ENCODE peak calls at places on chromosomes 13 and 19, in five cellular contexts. S, W, R, U and O are unnamed samples. For H3K79me1, the result is how much of the 10 kb centered on the place peaks cover.

GRCh38 chr19:3790941-3791340 is 4.8 kb upstream of the MATK start:
- DNase-seq in R (no peak), S (no peak), U (no peak), W (no peak), O (no peak)

GRCh38 chr13:112769615-112770014 is 79.8 kb downstream of the ATP11A start:
- DNase-seq in W (no peak), S (no peak), R (no peak), U (no peak), O (peak)

GRCh38 chr13:92952161-92952560 is 274.4 kb upstream of the GPC6 start:
- DNase-seq in W (no peak), U (no peak), R (peak), S (no peak), O (no peak)

GRCh38 chr19:27843861-27844260 is 1369.1 kb downstream of the UQCRFS1 start:
- DNase-seq in S (no peak), U (no peak), R (no peak), W (no peak), O (no peak)

GRCh38 chr13:40534456-40534855 is 132.0 kb downstream of the FOXO1 start:
- DNase-seq in R (no peak), W (no peak), S (no peak), U (no peak), O (no peak)

GRCh38 chr19:4097501-4097900 is 26.4 kb downstream of the MAP2K2 start:
- DNase-seq in U (no peak), S (no peak), R (no peak), W (no peak), O (no peak)

GRCh38 chr19:30165228-30165813 is 206.9 kb upstream of the ZNF536 start:
- DNase-seq in W (no peak), U (no peak), R (no peak), S (no peak), O (no peak)

GRCh38 chr13:51146667-51147066 is 35.6 kb upstream of the C13orf42 start:
- DNase-seq in W (peak), S (no peak), U (no peak), R (no peak), O (no peak)

GRCh38 chr19:46718157-46718933 is 1.4 kb upstream of the PRKD2 start:
- DNase-seq in W (peak), R (no peak), S (no peak), U (no peak), O (peak)

GRCh38 chr13:50323440-50324070 is 308.3 kb downstream of the KCNRG start:
- DNase-seq in W (no peak), R (peak), S (no peak), U (peak), O (no peak)

GRCh38 chr13:37192986-37193385 is 87.5 kb upstream of the CSNK1A1L start:
- DNase-seq in R (peak), S (no peak), U (no peak), W (no peak), O (no peak)

GRCh38 chr13:106513025-106513424 is 22.4 kb downstream of the EFNB2 start:
- DNase-seq in R (peak), S (no peak), W (no peak), U (peak), O (no peak)

GRCh38 chr13:29958476-29958875 is 108.1 kb upstream of the UBL3 start:
- DNase-seq in W (no peak), R (no peak), U (no peak), S (no peak), O (no peak)

GRCh38 chr19:30001794-30002193 is 59.8 kb downstream of the URI1 start:
- DNase-seq in U (peak), S (no peak), W (no peak), R (peak), O (no peak)

GRCh38 chr19:31154021-31154420 is 195.2 kb downstream of the TSHZ3 start:
- DNase-seq in R (peak), S (no peak), U (no peak), W (no peak), O (no peak)

GRCh38 chr13:96822900-96823299 is 171.4 kb downstream of the OXGR1 start:
- DNase-seq in R (no peak), U (peak), S (no peak), W (peak), O (peak)

GRCh38 chr13:69935043-69935442 is 172.6 kb upstream of the ATXN8OS start:
- DNase-seq in W (peak), S (no peak), U (peak), R (no peak), O (no peak)

GRCh38 chr19:5718579-5719273 is 1.2 kb downstream of the LONP1 start:
- DNase-seq in S (no peak), U (peak), R (peak), W (peak), O (no peak)

GRCh38 chr13:48126944-48127814 is 32.3 kb upstream of the MED4 start:
- DNase-seq in W (peak), S (peak), R (peak), U (peak), O (peak)

GRCh38 chr13:75480691-75481175 is 1.2 kb downstream of the TBC1D4 start:
- DNase-seq in U (peak), S (peak), W (peak), R (peak), O (peak)

GRCh38 chr19:45782820-45783785 is 813 bp upstream of the DMPK start:
- DNase-seq in R (peak), S (no peak), U (peak), W (no peak), O (peak)

GRCh38 chr13:45350152-45350551 is 9.2 kb upstream of the TPT1 start:
- DNase-seq in W (no peak), S (no peak), U (no peak), R (no peak), O (no peak)

GRCh38 chr19:41533691-41534090 is 42.3 kb upstream of the CEACAM21 start:
- DNase-seq in R (no peak), S (no peak), U (no peak), W (no peak), O (no peak)

GRCh38 chr19:10636304-10636972 is 11.1 kb downstream of the SLC44A2 start:
- DNase-seq in S (no peak), U (no peak), R (no peak), W (no peak), O (peak)

GRCh38 chr19:17195106-17195505 is 20.1 kb upstream of the USE1 start:
- DNase-seq in U (no peak), R (no peak), S (no peak), W (no peak), O (no peak)

GRCh38 chr19:10333758-10334339 is 520 bp upstream of the RAVER1 start:
- DNase-seq in S (no peak), U (no peak), W (no peak), R (no peak), O (no peak)

GRCh38 chr13:50130686-50131051 is 115.4 kb downstream of the KCNRG start:
- DNase-seq in R (peak), W (no peak), S (peak), U (no peak), O (peak)

GRCh38 chr19:13004273-13004672 is 9.0 kb downstream of the NFIX start:
- DNase-seq in R (no peak), U (no peak), S (no peak), W (no peak), O (no peak)

GRCh38 chr13:76300688-76301087 is 585.5 kb downstream of the KCTD12 start:
- DNase-seq in W (no peak), U (no peak), S (no peak), R (no peak), O (no peak)

GRCh38 chr13:110914293-110915056 is 394 bp downstream of the ANKRD10 start:
- DNase-seq in W (peak), U (peak), S (peak), R (peak), O (peak)
- H3K4ac ChIP-seq in W (peak), U (peak), S (peak), R (peak), O (peak)

GRCh38 chr13:109630281-109630680 is 156.1 kb downstream of the IRS2 start:
- DNase-seq in R (peak), U (no peak), S (no peak), W (no peak), O (no peak)

GRCh38 chr13:109631069-109631468 is 155.3 kb downstream of the IRS2 start:
- DNase-seq in W (no peak), S (no peak), U (no peak), R (no peak), O (no peak)

GRCh38 chr13:109628251-109628699 is 158.1 kb downstream of the IRS2 start:
- DNase-seq in W (no peak), R (peak), S (no peak), U (peak), O (no peak)

GRCh38 chr13:109627649-109628048 is 158.7 kb downstream of the IRS2 start:
- DNase-seq in R (no peak), W (no peak), U (no peak), S (no peak), O (no peak)

DNA sequence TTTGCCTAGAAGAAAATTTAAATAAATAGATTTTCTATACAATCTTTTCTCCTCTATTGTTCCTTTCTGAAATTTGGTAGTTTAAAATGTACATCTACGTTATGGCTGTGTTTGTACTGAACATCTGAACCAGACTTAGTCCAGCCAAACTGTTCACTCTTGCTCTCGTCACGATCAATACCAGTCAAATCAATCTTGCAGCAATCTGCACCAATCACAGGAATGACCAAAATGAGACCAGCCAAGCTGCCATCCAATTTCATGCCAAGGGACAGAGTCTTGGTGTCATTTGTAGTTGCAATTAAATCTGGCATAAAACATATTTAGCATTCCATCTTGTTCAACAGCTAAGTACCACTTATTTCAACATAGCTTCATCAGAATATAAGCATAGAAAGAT is 156.6 kb downstream of the IRS2 start:
- DNase-seq in S (no peak), R (no peak), U (no peak), W (no peak), O (no peak)
- H3K79me1 ChIP-seq in S (under half), R (under half), U (under half), W (under half), O (under half)

DNA sequence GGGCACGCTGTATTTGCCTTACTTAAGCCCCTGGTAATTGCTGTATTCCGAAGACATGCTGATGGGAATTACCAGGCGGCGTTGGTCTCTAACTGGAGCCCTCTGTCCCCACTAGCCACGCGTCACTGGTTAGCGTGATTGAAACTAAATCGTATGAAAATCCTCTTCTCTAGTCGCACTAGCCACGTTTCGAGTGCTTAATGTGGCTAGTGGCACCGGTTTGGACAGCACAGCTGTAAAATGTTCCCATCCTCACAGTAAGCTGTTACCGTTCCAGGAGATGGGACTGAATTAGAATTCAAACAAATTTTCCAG is 679 bp downstream of the BRCA2 start:
- DNase-seq in R (no peak), U (no peak), W (no peak), S (no peak), O (no peak)
- H2BK120ac ChIP-seq in R (peak), U (no peak), W (no peak), S (no peak), O (no peak)

GRCh38 chr13:28429685-28430290 is 65.1 kb downstream of the FLT1 start:
- DNase-seq in U (peak), S (no peak), W (peak), R (peak), O (peak)
- H3K4ac ChIP-seq in U (no peak), S (no peak), W (no peak), R (no peak), O (no peak)

GRCh38 chr19:38663957-38664502 is 16.6 kb downstream of the ACTN4 start:
- DNase-seq in U (no peak), S (no peak), W (no peak), R (no peak), O (no peak)

GRCh38 chr19:38663156-38663651 is 15.8 kb downstream of the ACTN4 start:
- DNase-seq in R (no peak), W (no peak), S (no peak), U (no peak), O (no peak)

GRCh38 chr19:38665950-38666661 is 18.7 kb downstream of the ACTN4 start:
- DNase-seq in U (peak), W (peak), R (peak), S (peak), O (peak)

GRCh38 chr19:38665219-38665931 is 17.9 kb downstream of the ACTN4 start:
- DNase-seq in R (no peak), W (no peak), U (no peak), S (no peak), O (no peak)

DNA sequence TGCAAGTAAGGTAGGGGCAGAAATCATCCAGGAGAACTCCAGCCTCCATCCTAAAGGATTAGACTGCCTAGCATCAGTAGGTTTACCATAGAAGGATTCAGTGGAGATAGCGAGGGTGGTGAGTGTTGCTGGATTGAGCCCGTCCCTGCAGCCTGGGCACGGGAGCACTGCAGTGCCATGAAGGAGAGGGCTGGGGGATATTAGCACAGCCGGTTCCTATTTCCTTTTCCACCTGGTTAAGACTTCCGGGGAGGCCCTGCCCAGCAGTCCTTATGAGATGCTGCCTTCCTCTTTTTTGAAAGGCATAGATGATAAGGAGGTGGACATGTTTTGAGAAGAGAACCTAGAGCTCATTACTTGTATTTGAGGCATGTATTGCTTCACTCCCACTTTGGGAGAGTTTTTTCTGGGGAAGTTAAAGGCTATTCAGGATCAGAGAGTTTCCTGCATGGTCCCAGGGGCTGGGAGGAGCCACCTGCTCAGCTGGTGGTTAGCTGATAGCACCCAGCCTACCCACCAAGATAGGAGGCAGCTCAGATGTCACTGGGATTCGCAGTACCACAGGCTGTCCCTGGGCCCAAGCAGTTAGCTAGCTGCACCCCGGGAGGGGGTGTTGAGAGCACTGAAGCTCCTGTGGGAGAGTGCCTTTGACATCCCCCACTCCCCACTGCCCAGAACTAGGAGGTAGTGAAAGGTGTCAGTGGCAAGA is 17.2 kb downstream of the ACTN4 start:
- DNase-seq in R (no peak), W (peak), S (no peak), U (no peak), O (no peak)
- H3K79me1 ChIP-seq in R (under half), W (under half), S (under half), U (under half), O (under half)

DNA sequence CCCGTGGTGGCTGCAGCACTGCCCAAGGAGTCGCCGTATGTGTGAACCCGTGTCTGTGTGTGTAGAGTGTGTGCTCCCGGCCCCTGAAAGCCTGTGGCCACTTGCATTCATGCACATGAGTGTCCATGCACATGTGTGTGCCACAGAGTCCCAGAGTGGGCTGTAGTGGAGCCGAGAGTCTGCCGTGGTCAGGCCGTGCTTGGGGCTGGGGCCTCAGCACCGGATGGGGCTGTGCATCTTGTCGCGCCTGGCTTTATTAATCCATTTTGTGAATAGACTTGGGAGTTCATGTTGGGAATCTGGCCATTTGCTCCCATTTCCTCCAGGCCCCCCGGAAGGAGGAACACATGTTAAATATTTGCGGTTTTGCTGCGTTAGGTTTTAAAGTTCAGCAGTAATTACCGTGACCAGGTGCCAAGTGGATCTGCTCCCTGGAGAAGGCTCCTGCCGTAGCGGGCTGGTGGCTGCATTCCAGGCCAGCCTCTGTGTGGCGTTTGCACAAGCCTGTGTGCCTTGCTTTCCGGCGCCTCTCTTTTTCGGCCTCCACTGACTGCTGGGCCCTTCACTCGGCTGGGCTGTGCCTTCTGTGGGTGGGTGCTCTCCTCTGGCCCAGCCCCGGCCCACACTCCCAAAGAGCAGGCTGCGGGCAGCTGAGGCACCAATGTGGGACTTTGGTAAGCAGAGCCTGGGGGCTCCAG is 69.2 kb upstream of the KCTD15 start:
- DNase-seq in R (no peak), U (no peak), S (no peak), W (no peak), O (no peak)
- H2BK120ac ChIP-seq in R (no peak), U (no peak), S (no peak), W (no peak), O (no peak)

GRCh38 chr19:35228177-35228930 is at the start of gene FAM187B:
- DNase-seq in W (no peak), S (no peak), R (no peak), U (no peak), O (no peak)
- H3K4ac ChIP-seq in W (no peak), S (no peak), R (no peak), U (no peak), O (no peak)